ENCODE peak calls at places on chromosomes 12 and 14, in seven cellular contexts. One of them, this sample, is unnamed.

GRCh38 chr14:73227812-73228781 is 9.2 kb upstream of the PAPLN start:
- DNase-seq in activated CD4-positive, alpha-beta T cell treated with anti-CD3 and anti-CD28 coated beads, Interleukin-2, amount 50 U/mL, for 1 hour: no peak
- DNase-seq in effector memory CD4-positive, alpha-beta T cell: no peak
- DNase-seq in GM13976: no peak
- DNase-seq in choroid plexus epithelial cell: peak; percentile 97
- DNase-seq in pancreas: peak; percentile 55
- DNase-seq in NCI-H2081: no peak
- DNase-seq in this sample: peak; percentile 38

GRCh38 chr12:75820848-75821578 is 210.6 kb downstream of the PHLDA1 start:
- DNase-seq in GM13976: no peak
- DNase-seq in pancreas: no peak
- DNase-seq in choroid plexus epithelial cell: no peak
- DNase-seq in effector memory CD4-positive, alpha-beta T cell: no peak
- DNase-seq in activated CD4-positive, alpha-beta T cell treated with anti-CD3 and anti-CD28 coated beads, Interleukin-2, amount 50 U/mL, for 1 hour: no peak
- DNase-seq in NCI-H2081: no peak
- DNase-seq in this sample: no peak

GRCh38 chr12:100901266-100901665 is 106.7 kb downstream of the ANO4 start:
- DNase-seq in GM13976: no peak
- DNase-seq in effector memory CD4-positive, alpha-beta T cell: no peak
- DNase-seq in NCI-H2081: no peak
- DNase-seq in activated CD4-positive, alpha-beta T cell treated with anti-CD3 and anti-CD28 coated beads, Interleukin-2, amount 50 U/mL, for 1 hour: no peak
- DNase-seq in choroid plexus epithelial cell: no peak
- DNase-seq in pancreas: no peak
- DNase-seq in this sample: no peak

GRCh38 chr12:109553471-109553870 is 19.8 kb downstream of the MMAB start:
- DNase-seq in pancreas: no peak
- DNase-seq in choroid plexus epithelial cell: no peak
- DNase-seq in activated CD4-positive, alpha-beta T cell treated with anti-CD3 and anti-CD28 coated beads, Interleukin-2, amount 50 U/mL, for 1 hour: no peak
- DNase-seq in NCI-H2081: no peak
- DNase-seq in effector memory CD4-positive, alpha-beta T cell: no peak
- DNase-seq in GM13976: no peak
- DNase-seq in this sample: no peak

GRCh38 chr14:64117671-64118402 is 176.3 kb downstream of the ESR2 start:
- DNase-seq in effector memory CD4-positive, alpha-beta T cell: no peak
- DNase-seq in GM13976: no peak
- DNase-seq in pancreas: peak; percentile 77
- DNase-seq in activated CD4-positive, alpha-beta T cell treated with anti-CD3 and anti-CD28 coated beads, Interleukin-2, amount 50 U/mL, for 1 hour: no peak
- DNase-seq in choroid plexus epithelial cell: peak; percentile 7
- DNase-seq in NCI-H2081: no peak
- DNase-seq in this sample: no peak

GRCh38 chr14:54261283-54261682 is 135.5 kb upstream of the CDKN3 start:
- DNase-seq in choroid plexus epithelial cell: no peak
- DNase-seq in NCI-H2081: no peak
- DNase-seq in activated CD4-positive, alpha-beta T cell treated with anti-CD3 and anti-CD28 coated beads, Interleukin-2, amount 50 U/mL, for 1 hour: no peak
- DNase-seq in effector memory CD4-positive, alpha-beta T cell: no peak
- DNase-seq in pancreas: no peak
- DNase-seq in GM13976: no peak
- DNase-seq in this sample: no peak

GRCh38 chr12:94039914-94040313 is 108.5 kb upstream of the PLXNC1 start:
- DNase-seq in choroid plexus epithelial cell: no peak
- DNase-seq in NCI-H2081: no peak
- DNase-seq in GM13976: no peak
- DNase-seq in effector memory CD4-positive, alpha-beta T cell: no peak
- DNase-seq in activated CD4-positive, alpha-beta T cell treated with anti-CD3 and anti-CD28 coated beads, Interleukin-2, amount 50 U/mL, for 1 hour: no peak
- DNase-seq in pancreas: no peak
- DNase-seq in this sample: no peak

GRCh38 chr14:42469637-42470426 is 863.2 kb downstream of the LRFN5 start:
- DNase-seq in GM13976: no peak
- DNase-seq in pancreas: no peak
- DNase-seq in effector memory CD4-positive, alpha-beta T cell: no peak
- DNase-seq in choroid plexus epithelial cell: no peak
- DNase-seq in activated CD4-positive, alpha-beta T cell treated with anti-CD3 and anti-CD28 coated beads, Interleukin-2, amount 50 U/mL, for 1 hour: no peak
- DNase-seq in NCI-H2081: no peak
- DNase-seq in this sample: peak; percentile 27

GRCh38 chr12:130375888-130376287 is 38.2 kb downstream of the PIWIL1 start:
- DNase-seq in effector memory CD4-positive, alpha-beta T cell: no peak
- DNase-seq in pancreas: no peak
- DNase-seq in NCI-H2081: no peak
- DNase-seq in GM13976: no peak
- DNase-seq in activated CD4-positive, alpha-beta T cell treated with anti-CD3 and anti-CD28 coated beads, Interleukin-2, amount 50 U/mL, for 1 hour: no peak
- DNase-seq in choroid plexus epithelial cell: no peak
- DNase-seq in this sample: no peak

GRCh38 chr14:101590616-101591015 is 29.3 kb downstream of the DIO3 start:
- DNase-seq in pancreas: peak; percentile 38
- DNase-seq in NCI-H2081: no peak
- DNase-seq in activated CD4-positive, alpha-beta T cell treated with anti-CD3 and anti-CD28 coated beads, Interleukin-2, amount 50 U/mL, for 1 hour: no peak
- DNase-seq in GM13976: no peak
- DNase-seq in choroid plexus epithelial cell: no peak
- DNase-seq in effector memory CD4-positive, alpha-beta T cell: no peak
- DNase-seq in this sample: no peak

GRCh38 chr12:85531345-85531744 is 251.3 kb downstream of the ALX1 start:
- DNase-seq in GM13976: peak; percentile 22
- DNase-seq in NCI-H2081: no peak
- DNase-seq in pancreas: no peak
- DNase-seq in choroid plexus epithelial cell: no peak
- DNase-seq in activated CD4-positive, alpha-beta T cell treated with anti-CD3 and anti-CD28 coated beads, Interleukin-2, amount 50 U/mL, for 1 hour: no peak
- DNase-seq in effector memory CD4-positive, alpha-beta T cell: no peak
- DNase-seq in this sample: no peak